ENCODE peak calls at places on chromosomes 3 and 15, in five cellular contexts. H is neuronal stem cell, T is H9, E is IMR-90, M is H1. R is an unnamed sample. For H3K4me1, the result is how much of the 10 kb centered on the place peaks cover.

GRCh38 chr3:50571486-50571885 is 2.2 kb downstream of the HEMK1 start:
- DNase-seq in M (no peak), H (no peak), E (no peak), T (no peak), R (no peak)

GRCh38 chr15:66824374-66824773 is 122.3 kb downstream of the SMAD6 start:
- DNase-seq in T (no peak), E (no peak), M (no peak), H (no peak), R (no peak)

GRCh38 chr3:101638262-101638745 is 38.6 kb downstream of the ZBTB11 start:
- DNase-seq in E (no peak), M (peak), T (peak), H (no peak), R (no peak)

GRCh38 chr3:55877703-55878102 is 390.6 kb upstream of the WNT5A start:
- DNase-seq in H (no peak), M (no peak), T (peak), E (no peak), R (no peak)

GRCh38 chr3:78660958-78661357 is 1106.8 kb downstream of the ROBO1 start:
- DNase-seq in M (no peak), T (no peak), H (no peak), E (no peak), R (no peak)

GRCh38 chr3:11606865-11607440 is 36.8 kb downstream of the VGLL4 start:
- DNase-seq in H (no peak), T (no peak), E (no peak), M (no peak), R (no peak)

GRCh38 chr15:89077750-89078149 is 10.5 kb upstream of the ABHD2 start:
- DNase-seq in T (no peak), H (no peak), E (no peak), M (no peak), R (no peak)

GRCh38 chr3:53939081-53939582 is 47.5 kb upstream of the SELENOK start:
- DNase-seq in M (no peak), T (no peak), E (no peak), H (peak), R (no peak)

GRCh38 chr3:197880361-197881339 is 69.3 kb upstream of the RPL35A start:
- DNase-seq in T (no peak), M (no peak), H (no peak), E (no peak), R (no peak)

GRCh38 chr3:197372076-197372661 is 73.8 kb upstream of the DLG1 start:
- DNase-seq in E (peak), H (no peak), T (no peak), M (no peak), R (peak)

GRCh38 chr3:100871307-100871706 is 121.9 kb downstream of the ABI3BP start:
- DNase-seq in M (no peak), E (no peak), T (no peak), H (no peak), R (no peak)

GRCh38 chr3:107796786-107797185 is 274.0 kb downstream of the BBX start:
- DNase-seq in T (no peak), M (no peak), E (peak), H (no peak), R (peak)

GRCh38 chr3:17166369-17166768 is 281.6 kb downstream of the PLCL2 start:
- DNase-seq in E (no peak), T (no peak), M (no peak), H (no peak), R (no peak)

GRCh38 chr3:4497884-4498283 is 4.7 kb downstream of the ITPR1 start:
- DNase-seq in T (no peak), M (no peak), H (no peak), E (no peak), R (no peak)

GRCh38 chr15:56987286-56987685 is 68.8 kb downstream of the TCF12 start:
- DNase-seq in T (no peak), M (no peak), E (no peak), H (no peak), R (no peak)

GRCh38 chr3:49668861-49669260 is 5.3 kb upstream of the APEH start:
- DNase-seq in E (peak), T (no peak), M (no peak), H (no peak), R (peak)

GRCh38 chr3:72042397-72043211 is 257.7 kb upstream of the PROK2 start:
- DNase-seq in H (no peak), M (no peak), E (peak), T (no peak), R (peak)

GRCh38 chr15:31163769-31164572 is 62.4 kb upstream of the TRPM1 start:
- DNase-seq in E (no peak), T (no peak), M (no peak), H (no peak), R (no peak)

GRCh38 chr3:17154941-17155340 is 270.2 kb downstream of the PLCL2 start:
- DNase-seq in H (no peak), T (no peak), M (no peak), E (no peak), R (no peak)

GRCh38 chr3:81769271-81769670 is 7.8 kb upstream of the GBE1 start:
- DNase-seq in T (no peak), M (no peak), E (peak), H (no peak), R (peak)

GRCh38 chr15:67783303-67783702 is 42.0 kb upstream of the SKOR1 start:
- DNase-seq in E (no peak), T (no peak), M (no peak), H (no peak), R (no peak)

GRCh38 chr3:113228969-113229368 is 17.6 kb downstream of the BOC start:
- DNase-seq in E (no peak), T (peak), H (no peak), M (no peak), R (no peak)

GRCh38 chr3:132255041-132255745 is 62.0 kb upstream of the ACP3 start:
- DNase-seq in T (no peak), H (no peak), M (no peak), E (peak), R (peak)

GRCh38 chr3:178295257-178295912 is 240.9 kb upstream of the KCNMB2 start:
- DNase-seq in H (no peak), M (no peak), E (peak), T (no peak), R (no peak)

GRCh38 chr3:130707914-130708601 is 38.6 kb downstream of the PIK3R4 start:
- DNase-seq in H (no peak), T (no peak), M (no peak), E (no peak), R (no peak)

GRCh38 chr3:127652246-127652995 is 20.3 kb upstream of the ABTB1 start:
- DNase-seq in H (peak), M (peak), E (peak), T (peak), R (peak)

GRCh38 chr3:170689218-170689874 is 103.5 kb upstream of the SLC7A14 start:
- DNase-seq in E (peak), M (peak), H (no peak), T (peak), R (peak)

GRCh38 chr15:34436126-34436955 is 1.3 kb downstream of the GOLGA8A start:
- DNase-seq in T (peak), H (no peak), M (peak), E (no peak), R (no peak)

GRCh38 chr3:87780808-87781207 is 278.0 kb downstream of the CGGBP1 start:
- DNase-seq in E (no peak), H (no peak), M (no peak), T (no peak), R (no peak)

GRCh38 chr15:53404930-53405493 is 354.5 kb downstream of the WDR72 start:
- DNase-seq in H (no peak), T (no peak), E (no peak), M (no peak), R (no peak)

GRCh38 chr3:10869460-10869859 is 53.4 kb downstream of the SLC6A11 start:
- DNase-seq in T (no peak), M (no peak), H (no peak), E (no peak), R (no peak)

GRCh38 chr15:46120713-46121112 is 485.9 kb downstream of the SQOR start:
- DNase-seq in M (no peak), E (no peak), H (no peak), T (no peak), R (no peak)

GRCh38 chr3:68059628-68060027 is 405.2 kb upstream of the SUCLG2 start:
- DNase-seq in H (no peak), M (no peak), E (no peak), T (no peak), R (no peak)

GRCh38 chr3:36893137-36893557 is 51.7 kb downstream of the TRANK1 start:
- DNase-seq in T (no peak), E (peak), H (no peak), M (peak), R (peak)

GRCh38 chr15:62782100-62782791 is 260.3 kb upstream of the TPM1 start:
- DNase-seq in M (peak), T (peak), H (peak), E (peak), R (peak)

GRCh38 chr3:50340404-50341329 is at the start of gene RASSF1:
- DNase-seq in E (no peak), T (peak), M (peak), H (no peak), R (no peak)

GRCh38 chr3:50539356-50539838 is 28.1 kb downstream of the C3orf18 start:
- DNase-seq in H (no peak), E (no peak), T (peak), M (no peak), R (no peak)

GRCh38 chr3:11480663-11481298 is 162.9 kb downstream of the VGLL4 start:
- DNase-seq in H (no peak), M (no peak), E (no peak), T (peak), R (peak)

DNA sequence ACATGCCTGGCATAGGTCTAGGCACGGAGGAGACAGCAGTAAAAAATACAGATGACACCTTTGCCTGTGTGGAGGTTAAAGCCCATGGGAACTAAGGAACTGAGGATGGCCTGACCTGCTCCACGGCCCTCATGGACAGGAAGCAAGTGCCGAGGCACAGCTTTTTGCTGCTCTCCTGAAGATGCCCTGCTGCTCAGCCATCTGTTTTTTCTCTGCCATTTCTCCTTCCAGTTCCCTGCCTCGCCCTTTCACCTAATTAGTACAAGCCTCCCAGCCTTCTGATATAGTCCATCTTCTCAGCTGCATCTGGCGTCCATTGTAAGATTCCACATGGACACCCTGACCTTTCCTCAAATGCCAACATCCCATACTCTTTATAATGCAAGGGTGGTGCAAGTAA is 11.8 kb upstream of the CXCR6 start:
- DNase-seq in H (no peak), T (no peak), M (no peak), E (no peak), R (no peak)
- H3K4ac ChIP-seq in H (no peak), T (no peak), M (no peak), E (no peak), R (no peak)

DNA sequence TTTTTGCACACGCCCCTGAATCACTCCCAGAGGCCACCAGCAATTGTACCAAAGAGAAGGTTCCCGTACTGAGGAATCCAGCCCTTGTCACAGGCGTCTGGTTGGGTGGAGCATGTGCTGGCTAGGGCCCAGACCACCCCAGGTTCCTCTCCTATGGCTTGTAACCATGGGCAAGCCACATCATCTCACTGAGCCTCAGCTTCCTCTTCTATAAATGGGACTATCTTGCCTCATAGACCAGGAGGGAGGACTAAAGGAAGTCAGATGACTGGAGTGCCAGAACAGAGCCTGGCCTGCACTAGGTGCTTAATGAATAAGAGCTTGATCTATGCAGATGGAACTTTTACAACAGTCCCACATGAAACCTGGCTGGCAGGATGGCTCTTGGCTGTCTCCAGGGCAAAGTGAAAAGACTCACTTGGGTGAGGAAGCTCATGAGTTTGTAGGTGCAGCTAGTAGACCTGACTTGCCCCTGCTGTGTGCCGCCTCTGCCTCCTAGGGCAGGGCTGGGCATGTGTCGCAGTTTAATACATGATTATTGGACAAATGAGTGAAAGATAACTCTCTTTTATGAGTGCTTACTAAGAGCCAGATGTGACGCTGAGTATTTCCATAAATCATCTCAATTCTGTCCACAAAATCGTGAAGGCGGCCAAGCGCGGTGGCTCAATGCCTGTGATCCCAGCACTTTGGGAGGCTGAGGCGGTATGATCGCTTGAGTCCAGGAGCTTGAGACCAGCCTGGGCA is 29.3 kb downstream of the CTSH start:
- DNase-seq in H (no peak), E (no peak), M (no peak), T (no peak), R (no peak)
- H3K4me1 ChIP-seq in H (under half), E (under half), M (under half), T (under half), R (under half)

GRCh38 chr15:73578036-73578435 is 55.2 kb downstream of the NPTN start:
- DNase-seq in T (no peak), M (no peak), E (no peak), H (no peak), R (no peak)

GRCh38 chr15:73586006-73586654 is 47.1 kb downstream of the NPTN start:
- DNase-seq in M (no peak), T (no peak), E (no peak), H (no peak), R (no peak)

GRCh38 chr15:73584699-73585420 is 48.3 kb downstream of the NPTN start:
- DNase-seq in M (no peak), T (no peak), H (no peak), E (no peak), R (peak)

GRCh38 chr15:73582961-73583360 is 50.2 kb downstream of the NPTN start:
- DNase-seq in M (no peak), H (no peak), E (no peak), T (no peak), R (no peak)

DNA sequence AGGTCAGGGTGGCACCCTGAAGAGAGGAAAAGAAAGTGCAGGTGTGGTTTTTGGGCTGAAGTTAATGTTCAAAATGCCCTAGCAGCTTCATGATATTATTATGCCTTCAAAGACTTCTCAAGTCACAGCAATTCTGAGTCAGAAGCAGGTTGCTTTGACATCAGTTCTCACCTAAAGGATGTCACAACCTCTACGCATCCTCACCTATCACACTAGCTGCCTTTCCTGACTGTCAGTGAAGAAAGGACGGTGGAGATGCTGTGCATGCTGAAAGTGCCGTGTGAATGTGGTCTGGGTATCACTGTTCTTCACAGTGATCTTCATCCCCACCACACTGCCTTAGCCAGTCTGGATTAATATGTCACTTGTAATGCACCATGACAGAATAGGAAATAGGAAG is 49.6 kb downstream of the NPTN start:
- DNase-seq in M (no peak), T (no peak), H (no peak), E (no peak), R (no peak)
- H3K4ac ChIP-seq in M (no peak), T (no peak), H (no peak), E (no peak), R (no peak)

DNA sequence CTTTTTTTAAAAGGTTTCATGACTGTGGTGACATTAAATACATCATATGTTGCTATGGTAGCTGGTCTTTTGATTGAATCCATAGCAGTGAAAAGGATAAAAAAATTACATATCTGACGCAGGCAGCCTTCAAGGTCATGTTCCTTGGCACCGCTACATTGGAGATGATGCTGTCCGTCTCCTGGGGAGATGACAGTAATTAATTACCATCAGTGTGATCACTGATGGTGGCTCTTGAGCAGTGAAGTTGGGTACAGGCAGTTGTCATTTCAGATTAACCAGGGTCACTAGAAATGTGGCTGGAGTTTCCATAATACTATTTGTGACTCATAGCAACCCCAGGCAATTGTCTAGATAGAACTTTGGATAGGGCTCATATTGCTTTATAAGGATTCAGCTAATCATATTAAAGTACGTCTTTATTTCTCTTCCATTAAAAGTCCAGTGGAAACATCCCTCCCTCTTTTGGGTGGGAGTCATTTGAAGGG is 136.3 kb downstream of the THSD4 start:
- DNase-seq in E (no peak), H (no peak), T (no peak), M (no peak), R (peak)
- H3K4me1 ChIP-seq in E (under half), H (under half), T (under half), M (under half), R (under half)

DNA sequence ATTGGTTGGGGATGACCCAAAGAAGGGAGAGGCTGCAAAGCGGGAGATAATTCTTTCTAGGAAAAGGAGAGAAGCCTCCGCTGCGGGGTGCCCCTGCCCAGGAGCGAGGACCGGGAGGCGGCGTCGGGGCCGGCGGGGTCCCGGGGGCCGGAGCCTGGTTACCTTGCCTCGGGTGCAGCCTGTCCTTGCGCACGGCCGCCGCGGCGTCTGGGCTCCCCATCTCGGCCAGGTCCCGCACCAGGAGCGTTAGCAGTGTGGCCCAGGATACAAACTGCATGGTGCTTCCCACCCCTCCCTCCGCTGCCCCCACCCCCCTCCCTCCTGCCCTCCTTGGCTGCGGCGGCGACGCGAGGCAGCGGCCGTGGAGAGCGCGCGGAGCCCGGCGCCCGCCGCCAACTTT is 419 bp downstream of the ADAMTS9 start:
- DNase-seq in E (no peak), H (no peak), M (peak), T (no peak), R (no peak)
- H3K4ac ChIP-seq in E (no peak), H (no peak), M (no peak), T (no peak), R (peak)

DNA sequence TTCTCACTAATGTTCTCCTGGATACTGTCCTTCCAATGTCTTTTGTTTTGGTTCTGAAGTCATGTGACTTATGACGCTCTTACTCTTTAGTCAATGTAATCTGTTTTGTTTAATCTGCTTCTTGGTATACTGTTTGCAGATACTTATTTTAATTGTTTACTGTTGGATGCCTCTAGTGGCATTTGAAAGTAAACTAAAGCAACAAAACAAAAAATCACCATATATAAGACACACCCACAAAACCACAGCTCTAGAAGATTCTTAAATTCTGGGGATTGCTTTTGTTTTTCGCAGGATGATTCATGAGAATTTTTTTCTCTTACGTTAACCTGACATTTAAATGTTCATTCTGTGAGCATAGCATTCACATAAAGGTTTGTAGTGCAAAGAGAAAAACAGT is 16.8 kb downstream of the SLC25A26 start:
- DNase-seq in T (no peak), E (no peak), H (no peak), M (no peak), R (peak)
- H3K4me1 ChIP-seq in T (under half), E (under half), H (under half), M (under half), R (under half)

GRCh38 chr15:29784413-29784812 is 37.9 kb downstream of the TJP1 start:
- DNase-seq in T (no peak), E (no peak), H (no peak), M (no peak), R (peak)
- H3K4ac ChIP-seq in T (no peak), E (no peak), H (no peak), M (no peak), R (no peak)

R was measured in mesenchymal stem cell.